ENCODE peak calls at places on chromosomes 3 and 15, in five cellular contexts. V is A549, C is progenitor cell of endocrine pancreas, T is cardiac muscle cell, M is upper lobe of right lung. W is an unnamed sample.

GRCh38 chr3:143424874-143425273 is 305.3 kb downstream of the CHST2 start:
- DNase-seq in M (no peak), T (no peak), V (no peak), C (no peak), W (no peak)

GRCh38 chr15:83709246-83709645 is 55.3 kb downstream of the ADAMTSL3 start:
- DNase-seq in C (no peak), T (no peak), M (no peak), V (no peak), W (no peak)

GRCh38 chr15:29669823-29670222 is 152.4 kb downstream of the TJP1 start:
- DNase-seq in C (no peak), T (no peak), V (peak), M (no peak), W (no peak)

GRCh38 chr3:72692959-72693518 is 155.2 kb downstream of the SHQ1 start:
- DNase-seq in V (no peak), C (no peak), T (no peak), M (no peak), W (no peak)

GRCh38 chr15:44501768-44502366 is 35.1 kb upstream of the EIF3J start:
- DNase-seq in M (no peak), V (peak), C (no peak), T (peak), W (no peak)

GRCh38 chr15:68231102-68231818 is 1.7 kb upstream of the CLN6 start:
- DNase-seq in T (no peak), C (no peak), V (no peak), M (no peak), W (no peak)

GRCh38 chr15:62503451-62503850 is 338.4 kb upstream of the C2CD4B start:
- DNase-seq in T (no peak), C (no peak), V (peak), M (no peak), W (no peak)

GRCh38 chr15:99435138-99435695 is 130.6 kb upstream of the MEF2A start:
- DNase-seq in T (no peak), V (no peak), M (peak), C (no peak), W (peak)

GRCh38 chr3:157464283-157464682 is 27.6 kb downstream of the PTX3 start:
- DNase-seq in M (no peak), T (no peak), V (no peak), C (no peak), W (no peak)

GRCh38 chr3:172186607-172187006 is 147.2 kb downstream of the FNDC3B start:
- DNase-seq in T (no peak), V (no peak), C (no peak), M (no peak), W (no peak)

GRCh38 chr15:70538278-70538677 is 225.1 kb downstream of the UACA start:
- DNase-seq in V (no peak), T (no peak), C (no peak), M (no peak), W (no peak)

GRCh38 chr3:12679468-12679867 is 15.6 kb upstream of the RAF1 start:
- DNase-seq in T (no peak), M (no peak), C (no peak), V (peak), W (no peak)

GRCh38 chr3:69695933-69696332 is 43.3 kb upstream of the MITF start:
- DNase-seq in T (no peak), V (no peak), M (no peak), C (no peak), W (no peak)

GRCh38 chr3:189737071-189737470 is 105.9 kb downstream of the TP63 start:
- DNase-seq in V (no peak), M (no peak), C (no peak), T (no peak), W (no peak)

GRCh38 chr3:13771496-13771895 is 108.4 kb downstream of the WNT7A start:
- DNase-seq in T (no peak), C (no peak), M (no peak), V (no peak), W (no peak)

GRCh38 chr3:144590854-144591253 is 619.2 kb downstream of the DIPK2A start:
- DNase-seq in C (no peak), M (no peak), V (peak), T (no peak), W (no peak)

GRCh38 chr15:62940755-62941361 is 101.7 kb upstream of the TPM1 start:
- DNase-seq in M (no peak), V (peak), T (no peak), C (no peak), W (no peak)

GRCh38 chr3:52286777-52287110 is 884 bp upstream of the GLYCTK start:
- DNase-seq in V (no peak), C (no peak), T (no peak), M (peak), W (no peak)

GRCh38 chr3:73086071-73086494 is 24.6 kb downstream of the EBLN2 start:
- DNase-seq in T (peak), M (no peak), V (peak), C (no peak), W (peak)

GRCh38 chr3:118760611-118761606 is 273.7 kb downstream of the IGSF11 start:
- DNase-seq in C (no peak), T (no peak), V (no peak), M (no peak), W (no peak)
- TF ChIP-seq CTCF in C (peak), T (no peak), V (no peak), M (no peak), W (no peak)

GRCh38 chr15:59457103-59457502 is 19.1 kb downstream of the FAM81A start:
- DNase-seq in V (no peak), T (no peak), M (no peak), C (no peak), W (no peak)
- TF ChIP-seq CTCF in V (no peak), T (no peak), M (no peak), C (no peak), W (no peak)

DNA sequence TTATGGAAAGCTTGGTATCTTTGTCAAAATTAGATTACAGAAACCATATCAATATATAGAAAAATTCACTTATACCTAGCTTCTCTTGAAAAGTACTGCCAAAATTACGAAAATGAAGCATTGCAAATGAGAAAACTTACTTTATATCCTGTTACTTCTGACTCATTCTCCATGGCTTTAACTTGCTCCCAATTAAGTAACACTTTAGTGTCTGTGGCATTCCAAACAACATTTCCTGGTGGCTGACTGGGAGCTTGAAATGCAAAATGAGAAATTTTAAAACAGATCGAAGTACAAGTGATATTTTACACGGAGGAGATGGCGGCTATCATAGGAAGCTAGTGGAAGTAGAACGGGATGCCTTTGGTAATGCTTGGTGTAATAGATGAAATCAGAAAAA is 347.3 kb downstream of the CNTN3 start:
- DNase-seq in M (no peak), V (no peak), T (no peak), C (no peak), W (no peak)
- TF ChIP-seq CTCF in M (no peak), V (no peak), T (no peak), C (no peak), W (no peak)

GRCh38 chr15:57213783-57214366 is 162.4 kb upstream of the CGNL1 start:
- DNase-seq in V (peak), C (no peak), M (no peak), T (peak), W (no peak)
- TF ChIP-seq CTCF in V (peak), C (peak), M (peak), T (peak), W (no peak)

GRCh38 chr15:73928971-73929627 is 2.8 kb downstream of the LOXL1 start:
- DNase-seq in T (peak), C (no peak), M (no peak), V (no peak), W (peak)

GRCh38 chr15:73926191-73927002 is at the start of gene LOXL1:
- DNase-seq in T (peak), C (peak), V (no peak), M (peak), W (peak)

GRCh38 chr15:73928241-73928579 is 1.9 kb downstream of the LOXL1 start:
- DNase-seq in M (no peak), T (no peak), V (no peak), C (no peak), W (peak)

GRCh38 chr15:73927003-73927475 is 777 bp downstream of the LOXL1 start:
- DNase-seq in M (peak), V (no peak), T (peak), C (peak), W (peak)

DNA sequence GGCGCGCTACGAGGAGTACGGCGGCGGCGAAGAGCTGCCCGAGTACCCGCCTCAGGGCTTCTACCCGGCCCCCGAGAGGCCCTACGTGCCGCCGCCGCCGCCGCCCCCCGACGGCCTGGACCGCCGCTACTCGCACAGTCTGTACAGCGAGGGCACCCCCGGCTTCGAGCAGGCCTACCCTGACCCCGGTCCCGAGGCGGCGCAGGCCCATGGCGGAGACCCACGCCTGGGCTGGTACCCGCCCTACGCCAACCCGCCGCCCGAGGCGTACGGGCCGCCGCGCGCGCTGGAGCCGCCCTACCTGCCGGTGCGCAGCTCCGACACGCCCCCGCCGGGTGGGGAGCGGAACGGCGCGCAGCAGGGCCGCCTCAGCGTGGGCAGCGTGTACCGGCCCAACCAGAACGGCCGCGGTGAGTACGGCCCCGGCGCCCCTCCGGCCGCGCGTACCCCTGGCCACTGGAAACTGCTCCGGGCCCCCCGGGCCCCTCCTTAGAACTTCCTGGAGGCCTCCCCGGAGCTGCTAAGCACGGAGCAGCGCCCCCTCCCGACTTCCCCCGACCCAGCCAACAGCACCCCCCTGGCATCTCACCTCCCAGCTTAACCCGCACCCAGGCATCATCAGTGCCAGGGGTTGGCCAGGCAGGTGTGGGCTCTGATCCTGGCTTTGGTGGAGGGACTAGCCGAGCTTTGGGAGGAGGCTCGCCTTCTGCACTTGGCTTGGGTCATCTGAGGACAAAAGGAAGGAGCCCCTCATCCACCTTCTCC is 1.4 kb downstream of the LOXL1 start:
- DNase-seq in T (peak), V (peak), M (peak), C (peak), W (peak)
- TF ChIP-seq CTCF in T (peak), V (peak), M (peak), C (peak), W (peak)

GRCh38 chr3:186466391-186466974 is 77.7 kb downstream of the CRYGS start:
- DNase-seq in T (no peak), V (no peak), C (no peak), M (no peak), W (no peak)
- TF ChIP-seq CTCF in T (no peak), V (no peak), C (no peak), M (no peak), W (no peak)

GRCh38 chr3:16136042-16136441 is 38.4 kb upstream of the GALNT15 start:
- DNase-seq in C (no peak), T (no peak), M (no peak), V (no peak), W (no peak)

GRCh38 chr3:16134173-16134928 is 40.1 kb upstream of the GALNT15 start:
- DNase-seq in V (no peak), C (no peak), M (no peak), T (no peak), W (no peak)

GRCh38 chr3:16132190-16132589 is 42.3 kb upstream of the GALNT15 start:
- DNase-seq in T (no peak), M (no peak), V (no peak), C (no peak), W (peak)

GRCh38 chr3:16130066-16130465 is 44.4 kb upstream of the GALNT15 start:
- DNase-seq in C (no peak), V (no peak), T (no peak), M (no peak), W (no peak)

GRCh38 chr3:16132926-16133325 is 41.6 kb upstream of the GALNT15 start:
- DNase-seq in C (no peak), M (no peak), V (no peak), T (no peak), W (no peak)
- TF ChIP-seq CTCF in C (no peak), M (no peak), V (no peak), T (no peak), W (no peak)

GRCh38 chr15:75639709-75640482 is at the start of gene IMP3:
- DNase-seq in C (peak), V (peak), T (peak), M (peak), W (peak)

GRCh38 chr15:75641603-75642002 is 1.6 kb upstream of the IMP3 start:
- DNase-seq in C (no peak), V (no peak), T (no peak), M (no peak), W (no peak)

GRCh38 chr15:75639191-75639708 is 774 bp downstream of the IMP3 start:
- DNase-seq in V (no peak), T (no peak), M (no peak), C (no peak), W (no peak)

GRCh38 chr15:75641176-75641498 is 1.1 kb upstream of the IMP3 start:
- DNase-seq in V (no peak), C (no peak), T (no peak), M (no peak), W (no peak)

GRCh38 chr15:75640483-75641175 is 605 bp upstream of the IMP3 start:
- DNase-seq in C (no peak), M (peak), T (peak), V (peak), W (peak)
- TF ChIP-seq CTCF in C (no peak), M (no peak), T (peak), V (peak), W (no peak)

DNA sequence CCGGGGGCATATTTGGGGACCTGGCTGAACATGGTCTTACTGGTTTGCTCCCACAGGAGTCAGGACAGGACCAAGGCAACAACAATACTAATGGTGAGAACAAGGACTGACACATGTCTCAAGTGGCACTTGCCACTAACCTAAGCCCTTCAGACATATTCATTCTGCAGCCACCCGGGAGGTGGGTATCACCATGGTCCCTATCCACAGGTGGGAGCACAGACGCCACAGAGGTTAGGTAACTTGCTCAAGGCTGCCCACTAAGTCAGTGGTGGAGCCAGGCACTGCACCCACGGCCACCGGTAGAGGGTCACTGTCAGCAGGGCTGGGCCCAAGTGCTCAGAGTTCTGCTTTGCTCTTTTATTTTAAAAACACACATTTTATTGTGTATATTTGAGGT is 29.8 kb upstream of the SLC41A3 start:
- DNase-seq in T (peak), C (no peak), V (peak), M (no peak), W (peak)
- TF ChIP-seq CTCF in T (peak), C (peak), V (no peak), M (peak), W (peak)